ENCODE peak calls at places on chromosomes 1 and 21, in four cellular contexts. R is A549, Y is SK-N-SH, N is endothelial cell of umbilical vein. I is an unnamed sample.
A peak's percentile ranks its signal among the peaks of the same experiment; 100 is the strongest.

GRCh38 chr1:116334015-116334547 is 39.0 kb upstream of the ATP1A1 start:
- DNase-seq in R (no peak), Y (no peak), N (peak; percentile 49), I (no peak)

GRCh38 chr1:53066433-53066832 is 4.4 kb downstream of the PODN start:
- DNase-seq in R (no peak), Y (peak; percentile 32), N (no peak), I (no peak)

GRCh38 chr21:16908087-16908486 is 604.8 kb upstream of the CXADR start:
- DNase-seq in R (no peak), Y (no peak), N (no peak), I (no peak)

GRCh38 chr1:209576798-209577197 is 6.7 kb upstream of the CAMK1G start:
- DNase-seq in R (peak; percentile 87), Y (peak; percentile 84), N (peak; percentile 72), I (peak; percentile 53)

GRCh38 chr1:234666206-234666605 is 56.2 kb upstream of the IRF2BP2 start:
- DNase-seq in R (no peak), Y (no peak), N (no peak), I (no peak)

GRCh38 chr1:161209790-161210409 is 5.2 kb upstream of the FCER1G start:
- DNase-seq in R (peak; percentile 90), Y (peak; percentile 84), N (peak; percentile 62), I (peak; percentile 84)

GRCh38 chr1:201530741-201531521 is 8.0 kb upstream of the NAV1 start:
- DNase-seq in R (peak; percentile 89), Y (peak; percentile 89), N (peak; percentile 77), I (peak; percentile 73)

GRCh38 chr1:3257788-3258187 is 188.8 kb downstream of the PRDM16 start:
- DNase-seq in R (no peak), Y (no peak), N (no peak), I (no peak)

GRCh38 chr1:70210820-70211219 is 5.4 kb upstream of the LRRC40 start:
- DNase-seq in R (no peak), Y (no peak), N (peak; percentile 42), I (no peak)
- H3K4me3 ChIP-seq in R (no peak overlapping the region), Y (no peak overlapping the region), N (no peak overlapping the region), I (no peak overlapping the region)

GRCh38 chr1:169892819-169893644 is 664 bp downstream of the SCYL3 start:
- DNase-seq in R (peak; percentile 21), Y (no peak), N (peak; percentile 53), I (peak; percentile 9)
- TF ChIP-seq MAX in R (no peak), Y (no peak), N (no peak), I (no peak)

DNA sequence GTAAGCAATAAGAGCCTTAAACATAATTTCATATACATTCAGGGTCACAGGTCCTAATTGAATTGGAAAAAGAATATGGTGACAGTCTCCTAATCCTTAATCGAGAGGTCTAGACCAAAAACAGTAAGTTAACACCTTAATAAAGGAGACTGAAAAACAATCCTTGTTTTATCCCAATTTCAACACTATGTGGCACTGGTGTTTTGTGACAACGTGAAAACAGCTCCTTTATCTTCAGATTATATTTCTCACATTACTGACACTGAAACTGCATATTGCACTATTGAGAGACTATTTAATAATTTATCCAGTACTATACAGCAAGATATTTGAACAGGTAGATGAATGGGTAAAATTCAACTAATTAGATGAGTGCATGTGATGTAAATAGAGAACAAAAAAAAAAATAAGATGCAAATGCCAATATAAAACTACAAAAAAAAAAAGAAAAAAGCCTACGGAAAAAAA is 34.1 kb downstream of the TP53BP2 start:
- DNase-seq in R (no peak), Y (peak; percentile 24), N (peak; percentile 68), I (peak; percentile 58)
- TF ChIP-seq CTCF in R (peak; percentile 78), Y (peak; percentile 69), N (peak; percentile 22), I (no peak)

GRCh38 chr21:43354666-43355065 is 72.3 kb downstream of the SIK1 start:
- DNase-seq in R (no peak), Y (no peak), N (no peak), I (no peak)
- H3K4me3 ChIP-seq in R (no peak overlapping the region), Y (no peak overlapping the region), N (no peak overlapping the region), I (no peak overlapping the region)

DNA sequence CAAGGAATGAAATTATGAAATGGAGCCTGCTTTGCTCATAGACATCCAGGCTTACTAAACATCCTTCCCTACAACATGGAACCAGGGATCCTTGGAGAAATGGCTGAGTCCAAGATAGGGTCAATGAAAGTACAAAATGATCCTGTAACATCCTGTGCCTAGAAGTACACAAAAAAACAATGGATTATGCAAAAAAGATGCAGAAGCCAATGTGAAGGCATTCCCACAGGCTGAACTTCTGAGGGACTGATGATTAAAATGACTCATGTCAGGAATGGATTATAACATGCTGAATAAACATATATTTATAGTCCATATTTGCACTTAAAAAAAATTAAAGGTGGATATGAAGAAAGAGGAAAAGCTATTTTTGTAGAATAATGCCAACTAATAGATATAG is 10.4 kb upstream of the HOOK1 start:
- DNase-seq in R (no peak), Y (no peak), N (peak; percentile 16), I (no peak)
- TF ChIP-seq MAX in R (no peak), Y (no peak), N (no peak), I (no peak)